ENCODE peak calls at places on chromosomes 12 and 14, in six cellular contexts. One of them, this sample, is unnamed.

GRCh38 chr12:30286345-30286926 is 409.2 kb downstream of the IPO8 start:
- ATAC-seq in HepG2: no peak
- ATAC-seq in GM12878: peak
- ATAC-seq in K562: no peak
- ATAC-seq in A549: no peak
- ATAC-seq in upper lobe of left lung: no peak
- ATAC-seq in this sample: no peak

GRCh38 chr14:98192946-98193345 is 1079.1 kb downstream of the BCL11B start:
- ATAC-seq in K562: no peak
- ATAC-seq in GM12878: no peak
- ATAC-seq in upper lobe of left lung: peak
- ATAC-seq in HepG2: no peak
- ATAC-seq in A549: no peak
- ATAC-seq in this sample: no peak

GRCh38 chr14:75711134-75711795 is 50.2 kb downstream of the TTLL5 start:
- ATAC-seq in A549: peak
- ATAC-seq in GM12878: peak
- ATAC-seq in K562: peak
- ATAC-seq in upper lobe of left lung: peak
- ATAC-seq in HepG2: peak
- ATAC-seq in this sample: peak

GRCh38 chr14:88519907-88520306 is 34.9 kb downstream of the PTPN21 start:
- ATAC-seq in A549: no peak
- ATAC-seq in GM12878: no peak
- ATAC-seq in upper lobe of left lung: peak
- ATAC-seq in K562: no peak
- ATAC-seq in HepG2: no peak
- ATAC-seq in this sample: no peak

GRCh38 chr12:96132819-96133218 is 61.4 kb upstream of the ELK3 start:
- ATAC-seq in HepG2: peak
- ATAC-seq in upper lobe of left lung: no peak
- ATAC-seq in K562: peak
- ATAC-seq in GM12878: peak
- ATAC-seq in A549: no peak
- ATAC-seq in this sample: no peak

GRCh38 chr14:44112774-44113460 is 394.2 kb downstream of the FSCB start:
- ATAC-seq in upper lobe of left lung: no peak
- ATAC-seq in A549: no peak
- ATAC-seq in K562: no peak
- ATAC-seq in GM12878: no peak
- ATAC-seq in HepG2: no peak
- ATAC-seq in this sample: no peak

GRCh38 chr12:29149691-29150382 is 759 bp downstream of the FAR2 start:
- ATAC-seq in GM12878: no peak
- ATAC-seq in A549: no peak
- ATAC-seq in K562: peak
- ATAC-seq in upper lobe of left lung: peak
- ATAC-seq in HepG2: no peak
- ATAC-seq in this sample: peak

GRCh38 chr12:66861157-66861750 is 182.4 kb upstream of the GRIP1 start:
- ATAC-seq in upper lobe of left lung: peak
- ATAC-seq in A549: no peak
- ATAC-seq in HepG2: peak
- ATAC-seq in K562: peak
- ATAC-seq in GM12878: peak
- ATAC-seq in this sample: no peak

GRCh38 chr12:131829351-131829794 is 1.2 kb downstream of the MMP17 start:
- ATAC-seq in K562: no peak
- ATAC-seq in GM12878: peak
- ATAC-seq in A549: peak
- ATAC-seq in HepG2: peak
- ATAC-seq in upper lobe of left lung: no peak
- ATAC-seq in this sample: no peak

GRCh38 chr14:51527073-51527472 is 124.6 kb upstream of the FRMD6 start:
- ATAC-seq in A549: no peak
- ATAC-seq in HepG2: no peak
- ATAC-seq in GM12878: no peak
- ATAC-seq in K562: no peak
- ATAC-seq in upper lobe of left lung: no peak
- ATAC-seq in this sample: no peak

GRCh38 chr12:111368684-111369495 is at the start of gene PHETA1:
- ATAC-seq in GM12878: peak
- ATAC-seq in K562: peak
- ATAC-seq in A549: peak
- ATAC-seq in upper lobe of left lung: peak
- ATAC-seq in HepG2: peak
- ATAC-seq in this sample: peak
- TF ChIP-seq POLR2A in GM12878: no peak
- TF ChIP-seq POLR2A in K562: peak
- TF ChIP-seq POLR2A in A549: peak
- TF ChIP-seq POLR2A in upper lobe of left lung: no peak
- TF ChIP-seq POLR2A in HepG2: peak
- TF ChIP-seq POLR2A in this sample: peak

GRCh38 chr14:102910442-102910841 is 12.0 kb upstream of the AMN start:
- ATAC-seq in GM12878: no peak
- ATAC-seq in upper lobe of left lung: no peak
- ATAC-seq in HepG2: no peak
- ATAC-seq in A549: no peak
- ATAC-seq in K562: no peak
- ATAC-seq in this sample: no peak

GRCh38 chr14:102909462-102909861 is 13.0 kb upstream of the AMN start:
- ATAC-seq in K562: no peak
- ATAC-seq in A549: no peak
- ATAC-seq in GM12878: peak
- ATAC-seq in HepG2: peak
- ATAC-seq in upper lobe of left lung: no peak
- ATAC-seq in this sample: no peak

GRCh38 chr14:102911541-102911951 is 10.9 kb upstream of the AMN start:
- ATAC-seq in A549: no peak
- ATAC-seq in HepG2: no peak
- ATAC-seq in GM12878: no peak
- ATAC-seq in K562: no peak
- ATAC-seq in upper lobe of left lung: no peak
- ATAC-seq in this sample: no peak

GRCh38 chr14:102908766-102909455 is 13.6 kb upstream of the AMN start:
- ATAC-seq in HepG2: no peak
- ATAC-seq in upper lobe of left lung: no peak
- ATAC-seq in K562: no peak
- ATAC-seq in A549: no peak
- ATAC-seq in GM12878: peak
- ATAC-seq in this sample: no peak

DNA sequence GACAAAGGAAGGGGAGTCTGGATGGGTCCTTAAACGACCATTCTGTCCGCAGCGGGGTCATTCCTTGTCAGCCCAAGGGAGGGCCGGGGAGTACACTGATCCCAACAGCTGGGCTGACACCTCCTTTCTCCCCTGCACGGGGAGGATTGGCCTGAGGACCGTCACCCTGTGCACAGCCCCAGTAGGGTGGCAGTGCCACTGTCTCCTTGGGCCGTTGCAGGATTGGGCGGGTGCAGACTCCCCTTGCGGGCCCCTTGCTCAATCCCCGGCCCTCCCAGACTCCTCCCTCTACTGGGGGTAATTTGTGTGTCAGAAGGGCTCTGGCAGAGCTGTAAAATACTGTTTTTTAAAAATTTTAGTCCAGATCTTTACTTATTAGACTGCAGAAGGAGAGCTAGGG is 12.6 kb upstream of the AMN start:
- ATAC-seq in K562: no peak
- ATAC-seq in upper lobe of left lung: no peak
- ATAC-seq in GM12878: no peak
- ATAC-seq in HepG2: no peak
- ATAC-seq in A549: no peak
- ATAC-seq in this sample: no peak
- H3K27ac ChIP-seq in K562: no peak
- H3K27ac ChIP-seq in upper lobe of left lung: no peak
- H3K27ac ChIP-seq in GM12878: no peak
- H3K27ac ChIP-seq in HepG2: no peak
- H3K27ac ChIP-seq in A549: no peak
- H3K27ac ChIP-seq in this sample: no peak

GRCh38 chr14:91348861-91349465 is 68.7 kb downstream of the CCDC88C start:
- ATAC-seq in GM12878: peak
- ATAC-seq in A549: no peak
- ATAC-seq in upper lobe of left lung: no peak
- ATAC-seq in K562: peak
- ATAC-seq in HepG2: no peak
- ATAC-seq in this sample: no peak
- TF ChIP-seq EP300 in GM12878: no peak
- TF ChIP-seq EP300 in A549: no peak
- TF ChIP-seq EP300 in upper lobe of left lung: no peak
- TF ChIP-seq EP300 in K562: no peak
- TF ChIP-seq EP300 in HepG2: no peak
- TF ChIP-seq EP300 in this sample: no peak

GRCh38 chr12:53268637-53269562 is 801 bp downstream of the ESPL1 start:
- ATAC-seq in K562: peak
- ATAC-seq in HepG2: peak
- ATAC-seq in GM12878: peak
- ATAC-seq in A549: no peak
- ATAC-seq in upper lobe of left lung: no peak
- ATAC-seq in this sample: no peak

GRCh38 chr12:53265783-53266182 is 2.3 kb upstream of the ESPL1 start:
- ATAC-seq in A549: no peak
- ATAC-seq in HepG2: no peak
- ATAC-seq in upper lobe of left lung: no peak
- ATAC-seq in GM12878: no peak
- ATAC-seq in K562: no peak
- ATAC-seq in this sample: no peak

GRCh38 chr12:53267309-53268008 is 640 bp upstream of the ESPL1 start:
- ATAC-seq in HepG2: peak
- ATAC-seq in A549: peak
- ATAC-seq in K562: peak
- ATAC-seq in upper lobe of left lung: no peak
- ATAC-seq in GM12878: peak
- ATAC-seq in this sample: peak

GRCh38 chr12:53268009-53268636 is at the start of gene ESPL1:
- ATAC-seq in A549: peak
- ATAC-seq in K562: peak
- ATAC-seq in upper lobe of left lung: peak
- ATAC-seq in HepG2: peak
- ATAC-seq in GM12878: peak
- ATAC-seq in this sample: peak
- TF ChIP-seq POLR2A in A549: no peak
- TF ChIP-seq POLR2A in K562: peak
- TF ChIP-seq POLR2A in upper lobe of left lung: no peak
- TF ChIP-seq POLR2A in HepG2: no peak
- TF ChIP-seq POLR2A in GM12878: peak
- TF ChIP-seq POLR2A in this sample: no peak

DNA sequence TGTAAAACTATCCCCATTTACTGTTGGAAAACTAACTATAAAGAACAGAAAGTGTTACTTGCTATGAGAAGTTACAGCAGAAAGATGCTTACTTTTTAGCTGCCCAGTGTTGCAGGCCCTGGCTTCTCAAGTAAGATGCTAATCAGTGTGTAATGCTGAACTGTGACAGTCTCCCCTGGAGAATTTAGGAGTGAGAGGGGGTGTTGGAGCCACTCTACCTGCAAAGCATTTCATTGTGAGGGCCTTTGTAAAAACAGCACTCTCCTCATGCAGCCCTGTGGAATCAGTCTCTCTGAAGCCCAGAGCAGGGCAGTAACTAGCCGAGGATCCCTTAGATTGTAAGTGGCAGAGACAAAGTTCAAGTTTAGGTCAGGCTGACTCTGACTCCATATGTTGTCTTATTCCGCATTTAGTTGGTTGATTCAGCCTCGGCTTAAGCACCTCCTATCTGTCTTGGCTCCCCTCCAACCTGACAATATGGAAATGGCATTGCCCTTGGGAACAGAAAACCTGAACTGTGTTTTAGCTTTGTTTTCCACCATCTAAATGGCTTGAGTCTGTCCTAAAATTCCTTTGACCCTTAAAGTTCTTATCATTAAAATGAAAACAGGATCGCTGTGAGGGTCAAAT is 141.3 kb downstream of the PRKCH start:
- ATAC-seq in A549: peak
- ATAC-seq in GM12878: no peak
- ATAC-seq in HepG2: peak
- ATAC-seq in upper lobe of left lung: no peak
- ATAC-seq in K562: peak
- ATAC-seq in this sample: no peak
- H3K27ac ChIP-seq in A549: peak
- H3K27ac ChIP-seq in GM12878: no peak
- H3K27ac ChIP-seq in HepG2: no peak
- H3K27ac ChIP-seq in upper lobe of left lung: peak
- H3K27ac ChIP-seq in K562: peak
- H3K27ac ChIP-seq in this sample: no peak

DNA sequence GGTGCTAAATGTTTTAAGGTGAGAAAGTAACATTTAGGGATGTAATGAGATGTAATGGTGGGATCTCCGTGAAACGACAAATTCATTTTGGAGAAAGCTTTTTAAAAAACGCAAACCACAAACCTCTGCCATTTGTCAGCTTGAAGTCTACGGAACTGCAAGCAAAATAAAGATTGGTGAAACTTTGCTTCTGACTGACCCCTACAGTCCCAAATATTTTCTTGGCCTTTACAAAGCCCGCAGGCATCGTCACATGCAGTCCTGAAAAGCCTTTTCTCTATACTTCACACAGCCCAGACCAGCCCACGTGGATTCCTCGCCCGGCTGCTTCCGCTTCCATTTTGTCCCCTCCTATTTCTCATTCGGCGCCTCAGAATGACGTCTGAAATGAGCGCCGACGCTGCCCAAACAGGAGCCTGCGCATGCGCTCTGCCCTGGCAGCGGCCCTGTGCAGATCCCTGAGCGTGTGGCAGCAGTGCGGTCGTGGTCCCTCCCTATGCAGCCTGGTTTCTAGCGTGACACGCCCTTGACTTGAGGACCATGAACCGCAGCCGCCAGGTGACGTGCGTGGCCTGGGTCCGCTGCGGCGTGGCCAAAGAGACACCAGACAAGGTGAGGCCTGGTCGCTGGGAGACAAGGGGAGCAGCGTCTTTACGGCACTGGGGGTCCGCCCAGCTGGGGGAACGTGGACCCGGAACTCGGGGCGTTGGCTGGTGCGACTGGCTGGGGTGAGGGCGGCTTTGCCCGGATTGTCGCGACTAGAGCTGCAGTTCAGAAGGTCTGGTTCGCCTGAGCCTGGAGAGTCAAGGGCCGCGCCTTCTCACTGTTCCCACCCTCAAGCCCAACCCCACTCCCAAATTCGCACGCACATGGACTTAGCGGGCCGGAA is at the start of gene PWP1:
- ATAC-seq in upper lobe of left lung: peak
- ATAC-seq in HepG2: peak
- ATAC-seq in GM12878: peak
- ATAC-seq in A549: peak
- ATAC-seq in K562: peak
- ATAC-seq in this sample: peak
- TF ChIP-seq EP300 in upper lobe of left lung: no peak
- TF ChIP-seq EP300 in HepG2: peak
- TF ChIP-seq EP300 in GM12878: no peak
- TF ChIP-seq EP300 in A549: no peak
- TF ChIP-seq EP300 in K562: no peak
- TF ChIP-seq EP300 in this sample: no peak

GRCh38 chr12:4272976-4273650 is 449 bp upstream of the CCND2 start:
- ATAC-seq in upper lobe of left lung: no peak
- ATAC-seq in A549: no peak
- ATAC-seq in K562: peak
- ATAC-seq in GM12878: peak
- ATAC-seq in HepG2: no peak
- ATAC-seq in this sample: no peak
- TF ChIP-seq POLR2A in upper lobe of left lung: no peak
- TF ChIP-seq POLR2A in A549: no peak
- TF ChIP-seq POLR2A in K562: no peak
- TF ChIP-seq POLR2A in GM12878: no peak
- TF ChIP-seq POLR2A in HepG2: no peak
- TF ChIP-seq POLR2A in this sample: no peak